ENCODE peak calls at places on chromosomes 4 and X, in seven cellular contexts. M is activated gamma-delta T cell treated with anti-CD3 and anti-CD28 coated beads, Interleukin-2, amount 50 U/mL, for 16 hours; E is left kidney; D is T-helper 1 cell; S is OCI-LY7; G is stimulated activated CD4-positive, alpha-beta T cell treated with anti-CD3 and anti-CD28 coated beads, Interleukin-4, amount 100 ng/mL, for 48 hours; Z is ovary. N is an unnamed sample.

GRCh38 chr4:45910511-45910910 is 213.3 kb downstream of the GABRG1 start:
- DNase-seq in D (no peak), G (no peak), E (no peak), Z (no peak), M (no peak), S (no peak), N (no peak)

GRCh38 chr4:38062088-38062893 is 102.1 kb downstream of the PTTG2 start:
- DNase-seq in Z (peak), S (peak), M (peak), G (peak), E (peak), D (peak), N (peak)

GRCh38 chrX:107547621-107548020 is 80.7 kb upstream of the PRPS1 start:
- DNase-seq in S (no peak), M (no peak), G (no peak), Z (no peak), E (no peak), D (no peak), N (no peak)

GRCh38 chrX:48697182-48697727 is 721 bp downstream of the SUV39H1 start:
- DNase-seq in M (no peak), Z (no peak), S (no peak), G (no peak), E (peak), D (no peak), N (no peak)

GRCh38 chr4:114282937-114283336 is 303.5 kb upstream of the ARSJ start:
- DNase-seq in Z (no peak), S (no peak), G (no peak), M (no peak), E (no peak), D (no peak), N (peak)

GRCh38 chr4:137861682-137862081 is 329.4 kb upstream of the PCDH18 start:
- DNase-seq in S (peak), G (no peak), M (no peak), D (no peak), E (peak), Z (no peak), N (no peak)

GRCh38 chrX:119399772-119400101 is 601 bp downstream of the SLC25A43 start:
- DNase-seq in E (peak), Z (no peak), S (no peak), M (no peak), D (no peak), G (no peak), N (no peak)

GRCh38 chr4:145755802-145756201 is 75.9 kb downstream of the C4orf51 start:
- DNase-seq in Z (no peak), D (no peak), G (no peak), M (no peak), E (no peak), S (no peak), N (no peak)